ENCODE peak calls at places on chromosome 13, in seven cellular contexts. One of them, this sample, is unnamed.
A peak's percentile ranks its signal among the peaks of the same experiment; 100 is the strongest.

GRCh38 chr13:71712988-71713653 is 153.9 kb downstream of the DACH1 start:
- DNase-seq in lung: no peak
- DNase-seq in aorta: no peak
- DNase-seq in endothelial cell of umbilical vein: peak; percentile 92
- DNase-seq in body of pancreas: no peak
- DNase-seq in fibroblast of lung: peak; percentile 29
- DNase-seq in adrenal gland: no peak
- DNase-seq in this sample: no peak

GRCh38 chr13:61286148-61286745 is 129.4 kb downstream of the PCDH20 start:
- DNase-seq in adrenal gland: no peak
- DNase-seq in aorta: no peak
- DNase-seq in endothelial cell of umbilical vein: no peak
- DNase-seq in fibroblast of lung: no peak
- DNase-seq in lung: no peak
- DNase-seq in body of pancreas: no peak
- DNase-seq in this sample: no peak

GRCh38 chr13:75195479-75196111 is 286.4 kb downstream of the TBC1D4 start:
- DNase-seq in endothelial cell of umbilical vein: no peak
- DNase-seq in aorta: no peak
- DNase-seq in fibroblast of lung: peak; percentile 33
- DNase-seq in lung: no peak
- DNase-seq in body of pancreas: no peak
- DNase-seq in adrenal gland: no peak
- DNase-seq in this sample: no peak

GRCh38 chr13:45207319-45207718 is 6.5 kb upstream of the KCTD4 start:
- DNase-seq in aorta: no peak
- DNase-seq in endothelial cell of umbilical vein: no peak
- DNase-seq in fibroblast of lung: no peak
- DNase-seq in body of pancreas: no peak
- DNase-seq in adrenal gland: no peak
- DNase-seq in lung: no peak
- DNase-seq in this sample: no peak

GRCh38 chr13:48318714-48319457 is 15.3 kb downstream of the RB1 start:
- DNase-seq in lung: no peak
- DNase-seq in aorta: no peak
- DNase-seq in endothelial cell of umbilical vein: no peak
- DNase-seq in adrenal gland: peak; percentile 37
- DNase-seq in body of pancreas: peak; percentile 33
- DNase-seq in fibroblast of lung: no peak
- DNase-seq in this sample: peak; percentile 19

GRCh38 chr13:106637519-106637918 is 69.6 kb upstream of the ARGLU1 start:
- DNase-seq in aorta: no peak
- DNase-seq in body of pancreas: no peak
- DNase-seq in lung: no peak
- DNase-seq in endothelial cell of umbilical vein: no peak
- DNase-seq in fibroblast of lung: no peak
- DNase-seq in adrenal gland: no peak
- DNase-seq in this sample: no peak

GRCh38 chr13:97889803-97890202 is 63.7 kb upstream of the IPO5 start:
- DNase-seq in adrenal gland: peak; percentile 22
- DNase-seq in lung: no peak
- DNase-seq in aorta: no peak
- DNase-seq in endothelial cell of umbilical vein: peak; percentile 4
- DNase-seq in fibroblast of lung: no peak
- DNase-seq in body of pancreas: no peak
- DNase-seq in this sample: peak; percentile 31

GRCh38 chr13:20939662-20940061 is 37.1 kb upstream of the XPO4 start:
- DNase-seq in adrenal gland: no peak
- DNase-seq in aorta: no peak
- DNase-seq in endothelial cell of umbilical vein: no peak
- DNase-seq in lung: no peak
- DNase-seq in fibroblast of lung: no peak
- DNase-seq in body of pancreas: no peak
- DNase-seq in this sample: peak; percentile 25

GRCh38 chr13:90281709-90282108 is 1065.8 kb upstream of the MIR17HG start:
- DNase-seq in endothelial cell of umbilical vein: no peak
- DNase-seq in lung: no peak
- DNase-seq in fibroblast of lung: no peak
- DNase-seq in aorta: no peak
- DNase-seq in body of pancreas: no peak
- DNase-seq in adrenal gland: no peak
- DNase-seq in this sample: no peak

GRCh38 chr13:59259416-59260000 is 904.2 kb downstream of the DIAPH3 start:
- DNase-seq in body of pancreas: no peak
- DNase-seq in aorta: no peak
- DNase-seq in endothelial cell of umbilical vein: no peak
- DNase-seq in adrenal gland: no peak
- DNase-seq in lung: no peak
- DNase-seq in fibroblast of lung: no peak
- DNase-seq in this sample: no peak

GRCh38 chr13:51781246-51782022 is 22.5 kb downstream of the DHRS12 start:
- DNase-seq in body of pancreas: peak; percentile 83
- DNase-seq in adrenal gland: no peak
- DNase-seq in endothelial cell of umbilical vein: peak; percentile 39
- DNase-seq in fibroblast of lung: no peak
- DNase-seq in lung: no peak
- DNase-seq in aorta: no peak
- DNase-seq in this sample: no peak

GRCh38 chr13:80030491-80030890 is 310.4 kb downstream of the SPRY2 start:
- DNase-seq in fibroblast of lung: no peak
- DNase-seq in endothelial cell of umbilical vein: peak; percentile 14
- DNase-seq in lung: peak; percentile 49
- DNase-seq in adrenal gland: no peak
- DNase-seq in aorta: no peak
- DNase-seq in body of pancreas: peak; percentile 32
- DNase-seq in this sample: no peak

GRCh38 chr13:29948246-29948645 is 97.8 kb upstream of the UBL3 start:
- DNase-seq in body of pancreas: no peak
- DNase-seq in aorta: no peak
- DNase-seq in fibroblast of lung: peak; percentile 11
- DNase-seq in endothelial cell of umbilical vein: no peak
- DNase-seq in lung: no peak
- DNase-seq in adrenal gland: no peak
- DNase-seq in this sample: no peak

GRCh38 chr13:40388617-40389016 is 277.8 kb downstream of the FOXO1 start:
- DNase-seq in fibroblast of lung: no peak
- DNase-seq in adrenal gland: peak; percentile 33
- DNase-seq in body of pancreas: peak; percentile 44
- DNase-seq in aorta: no peak
- DNase-seq in endothelial cell of umbilical vein: no peak
- DNase-seq in lung: no peak
- DNase-seq in this sample: no peak

GRCh38 chr13:41145136-41145908 is 12.7 kb upstream of the KBTBD6 start:
- DNase-seq in lung: no peak
- DNase-seq in adrenal gland: no peak
- DNase-seq in aorta: no peak
- DNase-seq in body of pancreas: no peak
- DNase-seq in endothelial cell of umbilical vein: no peak
- DNase-seq in fibroblast of lung: peak; percentile 44
- DNase-seq in this sample: no peak

GRCh38 chr13:20525144-20525600 is 485 bp downstream of the CRYL1 start:
- DNase-seq in body of pancreas: peak; percentile 34
- DNase-seq in aorta: peak; percentile 81
- DNase-seq in lung: peak; percentile 35
- DNase-seq in endothelial cell of umbilical vein: peak; percentile 46
- DNase-seq in adrenal gland: peak; percentile 50
- DNase-seq in fibroblast of lung: peak; percentile 15
- DNase-seq in this sample: peak; percentile 39

GRCh38 chr13:100789481-100789880 is 114.9 kb upstream of the TMTC4 start:
- DNase-seq in aorta: no peak
- DNase-seq in lung: peak; percentile 78
- DNase-seq in body of pancreas: no peak
- DNase-seq in fibroblast of lung: no peak
- DNase-seq in endothelial cell of umbilical vein: peak; percentile 5
- DNase-seq in adrenal gland: no peak
- DNase-seq in this sample: no peak

GRCh38 chr13:28630864-28631263 is 28.1 kb upstream of the POMP start:
- DNase-seq in body of pancreas: no peak
- DNase-seq in adrenal gland: no peak
- DNase-seq in lung: no peak
- DNase-seq in aorta: no peak
- DNase-seq in fibroblast of lung: no peak
- DNase-seq in endothelial cell of umbilical vein: no peak
- DNase-seq in this sample: no peak

GRCh38 chr13:63184693-63185092 is 1769.0 kb upstream of the PCDH20 start:
- DNase-seq in lung: no peak
- DNase-seq in body of pancreas: no peak
- DNase-seq in fibroblast of lung: peak; percentile 64
- DNase-seq in endothelial cell of umbilical vein: no peak
- DNase-seq in adrenal gland: no peak
- DNase-seq in aorta: no peak
- DNase-seq in this sample: no peak

GRCh38 chr13:34258646-34259386 is 440.9 kb downstream of the RFC3 start:
- DNase-seq in body of pancreas: no peak
- DNase-seq in lung: no peak
- DNase-seq in endothelial cell of umbilical vein: no peak
- DNase-seq in fibroblast of lung: no peak
- DNase-seq in aorta: no peak
- DNase-seq in adrenal gland: no peak
- DNase-seq in this sample: no peak

GRCh38 chr13:19156013-19156825 is 25.4 kb downstream of the TUBA3C start:
- DNase-seq in adrenal gland: no peak
- DNase-seq in fibroblast of lung: no peak
- DNase-seq in body of pancreas: no peak
- DNase-seq in aorta: no peak
- DNase-seq in lung: no peak
- DNase-seq in endothelial cell of umbilical vein: no peak
- DNase-seq in this sample: no peak

GRCh38 chr13:79522583-79522982 is 41.6 kb downstream of the NDFIP2 start:
- DNase-seq in endothelial cell of umbilical vein: peak; percentile 44
- DNase-seq in fibroblast of lung: peak; percentile 30
- DNase-seq in aorta: no peak
- DNase-seq in body of pancreas: no peak
- DNase-seq in adrenal gland: no peak
- DNase-seq in lung: no peak
- DNase-seq in this sample: no peak

GRCh38 chr13:60944016-60944415 is 471.6 kb downstream of the PCDH20 start:
- DNase-seq in lung: no peak
- DNase-seq in fibroblast of lung: no peak
- DNase-seq in body of pancreas: no peak
- DNase-seq in aorta: no peak
- DNase-seq in adrenal gland: no peak
- DNase-seq in endothelial cell of umbilical vein: no peak
- DNase-seq in this sample: no peak

GRCh38 chr13:98528663-98529064 is 48.2 kb downstream of the STK24 start:
- DNase-seq in aorta: no peak
- DNase-seq in lung: no peak
- DNase-seq in endothelial cell of umbilical vein: peak; percentile 26
- DNase-seq in body of pancreas: no peak
- DNase-seq in adrenal gland: peak; percentile 67
- DNase-seq in fibroblast of lung: peak; percentile 43
- DNase-seq in this sample: no peak

GRCh38 chr13:29679357-29680050 is 84.0 kb upstream of the SLC7A1 start:
- DNase-seq in adrenal gland: peak; percentile 52
- DNase-seq in endothelial cell of umbilical vein: peak; percentile 87
- DNase-seq in aorta: no peak
- DNase-seq in lung: no peak
- DNase-seq in body of pancreas: peak; percentile 55
- DNase-seq in fibroblast of lung: no peak
- DNase-seq in this sample: peak; percentile 68

GRCh38 chr13:113393572-113394503 is 29.9 kb upstream of the GRTP1 start:
- DNase-seq in adrenal gland: peak; percentile 78
- DNase-seq in lung: peak; percentile 77
- DNase-seq in aorta: peak; percentile 93
- DNase-seq in endothelial cell of umbilical vein: peak; percentile 61
- DNase-seq in body of pancreas: peak; percentile 83
- DNase-seq in fibroblast of lung: peak; percentile 69
- DNase-seq in this sample: peak; percentile 84
- H3K4me3 ChIP-seq in adrenal gland: peak overlapping the region; percentile 94
- H3K4me3 ChIP-seq in lung: peak overlapping the region; percentile 74
- H3K4me3 ChIP-seq in aorta: peak overlapping the region; percentile 38
- H3K4me3 ChIP-seq in endothelial cell of umbilical vein: peak overlapping the region; percentile 36
- H3K4me3 ChIP-seq in body of pancreas: peak overlapping the region; percentile 44
- H3K4me3 ChIP-seq in fibroblast of lung: peak overlapping the region; percentile 80
- H3K4me3 ChIP-seq in this sample: peak overlapping the region; percentile 96

DNA sequence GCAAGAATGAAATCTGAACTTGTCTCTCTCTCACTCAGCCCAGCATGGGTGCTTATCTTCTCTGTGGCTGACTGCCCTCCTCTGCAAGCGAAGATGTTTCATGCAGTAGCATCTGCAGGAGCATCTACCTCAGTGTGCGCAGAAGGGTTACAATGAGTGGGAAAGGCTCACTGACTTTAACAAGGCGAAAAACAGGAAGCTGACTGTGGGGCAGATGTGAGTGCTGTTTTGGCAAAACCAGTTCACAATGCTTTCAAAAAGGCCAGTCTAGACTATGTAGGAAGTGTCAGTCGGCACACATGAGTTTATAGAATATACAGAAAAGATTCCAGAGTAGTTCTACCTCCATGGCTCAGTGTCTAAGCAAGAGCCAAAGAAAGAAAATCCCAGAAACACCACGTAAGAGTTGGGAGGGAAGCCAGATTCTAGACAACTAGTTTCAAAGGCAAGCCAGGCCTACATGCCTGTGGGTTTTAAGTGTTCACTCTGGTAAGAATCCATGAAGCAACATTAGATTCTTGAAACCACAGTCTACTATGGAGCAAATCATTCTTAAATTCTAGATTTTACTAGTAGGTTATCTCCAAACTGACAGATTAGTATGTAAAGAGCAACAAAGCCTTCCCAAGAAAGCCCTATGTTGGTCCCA is 124.5 kb downstream of the ABCC4 start:
- DNase-seq in fibroblast of lung: no peak
- DNase-seq in lung: no peak
- DNase-seq in aorta: no peak
- DNase-seq in endothelial cell of umbilical vein: peak; percentile 75
- DNase-seq in body of pancreas: peak; percentile 17
- DNase-seq in adrenal gland: no peak
- DNase-seq in this sample: no peak
- H3K27ac ChIP-seq in fibroblast of lung: no peak overlapping the region
- H3K27ac ChIP-seq in lung: no peak overlapping the region
- H3K27ac ChIP-seq in aorta: no peak overlapping the region
- H3K27ac ChIP-seq in endothelial cell of umbilical vein: no peak overlapping the region
- H3K27ac ChIP-seq in body of pancreas: no peak overlapping the region
- H3K27ac ChIP-seq in adrenal gland: no peak overlapping the region
- H3K27ac ChIP-seq in this sample: no peak overlapping the region

DNA sequence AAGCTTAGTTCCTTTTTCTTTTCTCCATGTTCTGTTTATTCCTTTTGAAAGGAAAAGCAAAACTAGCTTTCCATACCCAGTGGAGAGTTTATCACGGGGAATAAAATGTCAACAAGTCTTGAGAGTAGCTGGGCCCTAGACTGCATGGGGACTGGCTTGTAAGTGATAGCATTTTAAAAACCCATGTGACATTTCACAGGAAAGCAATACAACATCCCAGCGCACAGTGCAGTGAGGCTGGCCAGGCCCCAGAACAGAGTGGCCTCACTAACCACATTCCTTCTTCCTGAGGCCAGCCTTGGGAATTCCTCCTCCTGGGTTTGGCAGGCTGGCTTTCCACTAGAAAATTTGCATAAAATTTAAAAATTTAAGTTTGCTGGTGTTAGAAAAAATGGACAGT is 149.7 kb downstream of the DLEU7 start:
- DNase-seq in aorta: no peak
- DNase-seq in body of pancreas: peak; percentile 33
- DNase-seq in endothelial cell of umbilical vein: no peak
- DNase-seq in fibroblast of lung: no peak
- DNase-seq in adrenal gland: peak; percentile 38
- DNase-seq in lung: peak; percentile 38
- DNase-seq in this sample: peak; percentile 62
- H3K4me3 ChIP-seq in aorta: no peak overlapping the region
- H3K4me3 ChIP-seq in body of pancreas: no peak overlapping the region
- H3K4me3 ChIP-seq in endothelial cell of umbilical vein: no peak overlapping the region
- H3K4me3 ChIP-seq in fibroblast of lung: no peak overlapping the region
- H3K4me3 ChIP-seq in adrenal gland: no peak overlapping the region
- H3K4me3 ChIP-seq in lung: no peak overlapping the region
- H3K4me3 ChIP-seq in this sample: no peak overlapping the region

GRCh38 chr13:110415669-110416068 is 108.6 kb downstream of the COL4A2 start:
- DNase-seq in aorta: no peak
- DNase-seq in endothelial cell of umbilical vein: no peak
- DNase-seq in body of pancreas: no peak
- DNase-seq in adrenal gland: no peak
- DNase-seq in fibroblast of lung: no peak
- DNase-seq in lung: no peak
- DNase-seq in this sample: peak; percentile 34
- H3K27ac ChIP-seq in aorta: peak overlapping the region; percentile 93
- H3K27ac ChIP-seq in endothelial cell of umbilical vein: no peak overlapping the region
- H3K27ac ChIP-seq in body of pancreas: no peak overlapping the region
- H3K27ac ChIP-seq in adrenal gland: peak overlapping the region; percentile 88
- H3K27ac ChIP-seq in fibroblast of lung: no peak overlapping the region
- H3K27ac ChIP-seq in lung: peak overlapping the region; percentile 72
- H3K27ac ChIP-seq in this sample: peak overlapping the region; percentile 5